ENCODE peak calls at places on chromosomes 12 and 14, in nine cellular contexts. One of them, this sample, is unnamed.
A peak's percentile ranks its signal among the peaks of the same experiment; 100 is the strongest.

GRCh38 chr14:61438860-61439765 is 117.7 kb downstream of the PRKCH start:
- DNase-seq in AG04450: no peak
- DNase-seq in pancreas: peak; percentile 39
- DNase-seq in GM13977: peak; percentile 44
- DNase-seq in GM10248: peak; percentile 53
- DNase-seq in GM12865: peak; percentile 89
- DNase-seq in uterus: no peak
- DNase-seq in cardiac muscle cell: peak; percentile 57
- DNase-seq in suprapubic skin: peak; percentile 84
- DNase-seq in this sample: peak; percentile 52

GRCh38 chr12:29164477-29165163 is 15.5 kb downstream of the FAR2 start:
- DNase-seq in GM12865: peak; percentile 71
- DNase-seq in cardiac muscle cell: peak; percentile 76
- DNase-seq in GM10248: peak; percentile 75
- DNase-seq in GM13977: peak; percentile 78
- DNase-seq in suprapubic skin: no peak
- DNase-seq in AG04450: no peak
- DNase-seq in uterus: no peak
- DNase-seq in pancreas: no peak
- DNase-seq in this sample: peak; percentile 67

GRCh38 chr14:99327050-99327449 is 55.1 kb upstream of the BCL11B start:
- DNase-seq in uterus: no peak
- DNase-seq in AG04450: no peak
- DNase-seq in cardiac muscle cell: no peak
- DNase-seq in pancreas: no peak
- DNase-seq in GM13977: peak; percentile 4
- DNase-seq in GM12865: no peak
- DNase-seq in suprapubic skin: peak; percentile 38
- DNase-seq in GM10248: peak; percentile 13
- DNase-seq in this sample: no peak

GRCh38 chr12:131985145-131985875 is 35.6 kb downstream of the EP400 start:
- DNase-seq in cardiac muscle cell: no peak
- DNase-seq in GM12865: no peak
- DNase-seq in pancreas: no peak
- DNase-seq in suprapubic skin: no peak
- DNase-seq in AG04450: no peak
- DNase-seq in GM10248: no peak
- DNase-seq in GM13977: no peak
- DNase-seq in uterus: no peak
- DNase-seq in this sample: no peak

GRCh38 chr12:33672879-33673577 is 233.4 kb upstream of the SYT10 start:
- DNase-seq in GM12865: no peak
- DNase-seq in uterus: no peak
- DNase-seq in suprapubic skin: no peak
- DNase-seq in GM10248: no peak
- DNase-seq in cardiac muscle cell: no peak
- DNase-seq in GM13977: no peak
- DNase-seq in pancreas: no peak
- DNase-seq in AG04450: no peak
- DNase-seq in this sample: no peak

GRCh38 chr12:51591020-51591901 is at the start of gene SCN8A:
- DNase-seq in uterus: no peak
- DNase-seq in GM13977: peak; percentile 61
- DNase-seq in suprapubic skin: no peak
- DNase-seq in GM12865: peak; percentile 38
- DNase-seq in pancreas: peak; percentile 32
- DNase-seq in AG04450: no peak
- DNase-seq in GM10248: peak; percentile 61
- DNase-seq in cardiac muscle cell: peak; percentile 34
- DNase-seq in this sample: peak; percentile 67

GRCh38 chr12:10033783-10034381 is 3.4 kb downstream of the CLEC9A start:
- DNase-seq in GM10248: no peak
- DNase-seq in pancreas: no peak
- DNase-seq in GM12865: no peak
- DNase-seq in suprapubic skin: no peak
- DNase-seq in GM13977: peak; percentile 32
- DNase-seq in AG04450: no peak
- DNase-seq in uterus: no peak
- DNase-seq in cardiac muscle cell: peak; percentile 7
- DNase-seq in this sample: peak; percentile 28

GRCh38 chr14:56816575-56817391 is 6.5 kb upstream of the OTX2 start:
- DNase-seq in cardiac muscle cell: no peak
- DNase-seq in GM10248: no peak
- DNase-seq in GM12865: no peak
- DNase-seq in suprapubic skin: no peak
- DNase-seq in GM13977: no peak
- DNase-seq in pancreas: no peak
- DNase-seq in AG04450: no peak
- DNase-seq in uterus: no peak
- DNase-seq in this sample: no peak

GRCh38 chr14:88130057-88130432 is 125.1 kb downstream of the GPR65 start:
- DNase-seq in suprapubic skin: no peak
- DNase-seq in uterus: no peak
- DNase-seq in GM13977: no peak
- DNase-seq in GM10248: no peak
- DNase-seq in cardiac muscle cell: no peak
- DNase-seq in pancreas: no peak
- DNase-seq in GM12865: no peak
- DNase-seq in AG04450: no peak
- DNase-seq in this sample: no peak

GRCh38 chr14:100588671-100589070 is 1.5 kb upstream of the BEGAIN start:
- DNase-seq in cardiac muscle cell: no peak
- DNase-seq in GM13977: no peak
- DNase-seq in uterus: no peak
- DNase-seq in pancreas: no peak
- DNase-seq in GM12865: no peak
- DNase-seq in GM10248: no peak
- DNase-seq in AG04450: no peak
- DNase-seq in suprapubic skin: peak; percentile 36
- DNase-seq in this sample: no peak

GRCh38 chr14:58805605-58806358 is 168.0 kb downstream of the DACT1 start:
- DNase-seq in GM13977: no peak
- DNase-seq in AG04450: no peak
- DNase-seq in GM10248: no peak
- DNase-seq in suprapubic skin: no peak
- DNase-seq in uterus: no peak
- DNase-seq in cardiac muscle cell: peak; percentile 94
- DNase-seq in GM12865: no peak
- DNase-seq in pancreas: no peak
- DNase-seq in this sample: no peak

GRCh38 chr12:48105867-48106563 is at the start of gene SENP1:
- DNase-seq in cardiac muscle cell: peak; percentile 92
- DNase-seq in GM13977: peak; percentile 87
- DNase-seq in GM12865: peak; percentile 96
- DNase-seq in AG04450: peak; percentile 57
- DNase-seq in pancreas: peak; percentile 85
- DNase-seq in suprapubic skin: peak; percentile 91
- DNase-seq in GM10248: peak; percentile 86
- DNase-seq in uterus: peak; percentile 89
- DNase-seq in this sample: peak; percentile 87

GRCh38 chr12:131941116-131941986 is 8.4 kb upstream of the EP400 start:
- DNase-seq in suprapubic skin: peak; percentile 59
- DNase-seq in uterus: no peak
- DNase-seq in GM13977: no peak
- DNase-seq in pancreas: no peak
- DNase-seq in GM12865: no peak
- DNase-seq in AG04450: no peak
- DNase-seq in GM10248: no peak
- DNase-seq in cardiac muscle cell: no peak
- DNase-seq in this sample: no peak

GRCh38 chr14:94890755-94891154 is 120.8 kb upstream of the GSC start:
- DNase-seq in uterus: no peak
- DNase-seq in GM12865: no peak
- DNase-seq in AG04450: no peak
- DNase-seq in GM10248: no peak
- DNase-seq in cardiac muscle cell: no peak
- DNase-seq in pancreas: no peak
- DNase-seq in suprapubic skin: no peak
- DNase-seq in GM13977: no peak
- DNase-seq in this sample: no peak

GRCh38 chr12:5796171-5797091 is 148.6 kb downstream of the ANO2 start:
- DNase-seq in GM13977: peak; percentile 21
- DNase-seq in GM12865: peak; percentile 22
- DNase-seq in uterus: no peak
- DNase-seq in suprapubic skin: no peak
- DNase-seq in pancreas: peak; percentile 19
- DNase-seq in cardiac muscle cell: peak; percentile 2
- DNase-seq in AG04450: no peak
- DNase-seq in GM10248: peak; percentile 30
- DNase-seq in this sample: peak; percentile 32

GRCh38 chr14:69680297-69680696 is 68.9 kb downstream of the SUSD6 start:
- DNase-seq in suprapubic skin: no peak
- DNase-seq in GM12865: no peak
- DNase-seq in GM10248: no peak
- DNase-seq in cardiac muscle cell: no peak
- DNase-seq in GM13977: no peak
- DNase-seq in AG04450: no peak
- DNase-seq in uterus: no peak
- DNase-seq in pancreas: no peak
- DNase-seq in this sample: no peak

GRCh38 chr12:114221136-114221838 is 184.7 kb downstream of the TBX5 start:
- DNase-seq in GM13977: no peak
- DNase-seq in AG04450: no peak
- DNase-seq in uterus: no peak
- DNase-seq in GM12865: no peak
- DNase-seq in pancreas: no peak
- DNase-seq in suprapubic skin: no peak
- DNase-seq in GM10248: no peak
- DNase-seq in cardiac muscle cell: peak; percentile 73
- DNase-seq in this sample: no peak

GRCh38 chr14:92917041-92917940 is 5.7 kb upstream of the CHGA start:
- DNase-seq in AG04450: no peak
- DNase-seq in pancreas: no peak
- DNase-seq in uterus: no peak
- DNase-seq in GM10248: no peak
- DNase-seq in GM13977: no peak
- DNase-seq in GM12865: no peak
- DNase-seq in cardiac muscle cell: no peak
- DNase-seq in suprapubic skin: no peak
- DNase-seq in this sample: no peak

DNA sequence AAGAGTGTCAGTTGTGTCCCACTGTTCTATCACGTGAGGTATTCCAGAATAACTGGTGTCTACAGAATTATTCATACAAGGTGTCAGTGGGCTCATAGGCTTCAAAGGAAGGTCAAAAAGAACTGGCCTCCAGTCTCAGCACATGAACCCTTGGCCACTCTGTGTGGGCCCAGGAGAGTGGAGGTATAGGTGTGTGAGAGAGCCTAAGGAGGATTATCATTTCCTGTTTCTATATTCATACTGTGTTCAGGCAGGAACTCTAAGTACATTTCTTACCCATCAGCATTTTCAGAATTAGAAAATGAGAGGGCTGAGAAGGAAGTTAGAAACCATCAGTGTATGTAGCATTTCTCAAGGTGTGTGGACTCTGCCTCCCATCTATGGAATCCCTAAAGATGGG is 87.0 kb downstream of the BTG1 start:
- DNase-seq in cardiac muscle cell: no peak
- DNase-seq in pancreas: no peak
- DNase-seq in GM12865: peak; percentile 53
- DNase-seq in GM10248: no peak
- DNase-seq in suprapubic skin: no peak
- DNase-seq in uterus: no peak
- DNase-seq in GM13977: no peak
- DNase-seq in AG04450: no peak
- DNase-seq in this sample: no peak
- TF ChIP-seq CTCF in cardiac muscle cell: no peak
- TF ChIP-seq CTCF in pancreas: no peak
- TF ChIP-seq CTCF in GM12865: no peak
- TF ChIP-seq CTCF in GM10248: no peak
- TF ChIP-seq CTCF in suprapubic skin: no peak
- TF ChIP-seq CTCF in uterus: no peak
- TF ChIP-seq CTCF in GM13977: no peak
- TF ChIP-seq CTCF in AG04450: no peak
- TF ChIP-seq CTCF in this sample: no peak

DNA sequence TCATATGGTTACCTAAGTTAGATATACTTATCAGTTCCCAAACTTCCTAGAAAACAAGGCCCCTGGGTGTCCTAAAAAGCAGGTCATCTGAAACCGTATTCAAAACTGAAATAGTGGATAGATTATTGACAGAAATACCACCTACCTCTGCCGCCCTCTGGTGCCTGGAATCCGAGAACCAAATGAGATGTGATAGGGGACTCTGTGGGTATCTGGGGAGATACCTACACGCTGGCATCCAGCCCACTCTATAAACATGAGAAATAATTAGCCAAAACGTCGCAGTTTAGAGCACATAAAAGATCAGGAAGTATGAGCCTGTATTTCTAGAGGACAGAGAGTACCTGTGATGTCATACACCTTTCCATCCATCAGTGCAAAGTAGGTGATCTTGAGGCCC is 4.4 kb downstream of the ORMDL2 start:
- DNase-seq in AG04450: no peak
- DNase-seq in GM13977: no peak
- DNase-seq in uterus: no peak
- DNase-seq in GM10248: no peak
- DNase-seq in suprapubic skin: peak; percentile 29
- DNase-seq in cardiac muscle cell: no peak
- DNase-seq in pancreas: no peak
- DNase-seq in GM12865: no peak
- DNase-seq in this sample: no peak
- TF ChIP-seq CTCF in AG04450: peak; percentile 43
- TF ChIP-seq CTCF in GM13977: no peak
- TF ChIP-seq CTCF in uterus: no peak
- TF ChIP-seq CTCF in GM10248: no peak
- TF ChIP-seq CTCF in suprapubic skin: no peak
- TF ChIP-seq CTCF in cardiac muscle cell: peak; percentile 27
- TF ChIP-seq CTCF in pancreas: no peak
- TF ChIP-seq CTCF in GM12865: peak; percentile 10
- TF ChIP-seq CTCF in this sample: no peak

DNA sequence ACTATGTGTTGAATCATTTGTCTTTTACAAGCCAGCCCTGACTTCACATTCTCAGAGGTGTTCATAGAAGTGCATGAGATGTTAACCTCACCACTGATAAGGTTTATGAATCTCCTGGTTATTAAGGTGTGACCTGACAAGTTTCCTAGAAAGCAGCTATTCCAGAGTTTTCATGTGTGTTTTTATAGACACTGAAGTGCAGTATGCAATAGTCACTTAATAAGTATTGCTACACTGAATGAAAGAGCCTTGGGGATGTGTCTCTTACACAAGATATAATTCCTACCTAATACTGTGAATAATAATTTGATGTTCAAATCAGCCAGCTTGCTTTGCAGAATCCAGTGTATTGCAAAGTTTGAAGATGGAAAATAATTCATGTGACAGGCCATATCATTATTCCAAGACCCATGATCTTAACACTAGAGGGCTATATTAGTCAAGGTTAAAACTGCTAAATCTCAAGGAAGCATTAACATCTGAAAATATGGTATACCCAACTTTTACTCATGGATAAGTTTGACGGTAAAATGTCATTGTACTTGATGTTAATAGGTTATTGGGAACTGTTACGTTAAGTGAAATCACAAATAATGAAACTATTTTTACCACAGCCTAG is 13.0 kb downstream of the SLC25A3 start:
- DNase-seq in GM10248: no peak
- DNase-seq in GM12865: no peak
- DNase-seq in AG04450: no peak
- DNase-seq in cardiac muscle cell: peak; percentile 15
- DNase-seq in GM13977: no peak
- DNase-seq in pancreas: no peak
- DNase-seq in uterus: no peak
- DNase-seq in suprapubic skin: no peak
- DNase-seq in this sample: no peak
- TF ChIP-seq CTCF in GM10248: peak; percentile 22
- TF ChIP-seq CTCF in GM12865: no peak
- TF ChIP-seq CTCF in AG04450: no peak
- TF ChIP-seq CTCF in cardiac muscle cell: peak; percentile 12
- TF ChIP-seq CTCF in GM13977: peak; percentile 5
- TF ChIP-seq CTCF in pancreas: no peak
- TF ChIP-seq CTCF in uterus: no peak
- TF ChIP-seq CTCF in suprapubic skin: no peak
- TF ChIP-seq CTCF in this sample: peak; percentile 5

GRCh38 chr12:76085159-76085868 is 829 bp upstream of the NAP1L1 start:
- DNase-seq in suprapubic skin: no peak
- DNase-seq in GM13977: peak; percentile 69
- DNase-seq in GM10248: peak; percentile 10
- DNase-seq in cardiac muscle cell: peak; percentile 42
- DNase-seq in uterus: no peak
- DNase-seq in AG04450: no peak
- DNase-seq in pancreas: no peak
- DNase-seq in GM12865: peak; percentile 50
- DNase-seq in this sample: peak; percentile 15
- TF ChIP-seq CTCF in suprapubic skin: no peak
- TF ChIP-seq CTCF in GM13977: peak; percentile 64
- TF ChIP-seq CTCF in GM10248: peak; percentile 41
- TF ChIP-seq CTCF in cardiac muscle cell: peak; percentile 34
- TF ChIP-seq CTCF in uterus: no peak
- TF ChIP-seq CTCF in AG04450: peak; percentile 46
- TF ChIP-seq CTCF in pancreas: no peak
- TF ChIP-seq CTCF in GM12865: peak; percentile 32
- TF ChIP-seq CTCF in this sample: peak; percentile 55

This sample was measured in GM13976.